ENCODE peak calls at places on chromosomes 12 and 14, in four cellular contexts. One of them, this sample, is unnamed. For H3K4me1, the result is how much of the 10 kb centered on the place peaks cover.

GRCh38 chr12:103773109-103773905 is 67.7 kb downstream of the NT5DC3 start:
- DNase-seq in IMR-90: peak
- DNase-seq in K562: no peak
- DNase-seq in GM23338: no peak
- DNase-seq in this sample: no peak

GRCh38 chr12:109777544-109777943 is 55.7 kb downstream of the TRPV4 start:
- DNase-seq in IMR-90: peak
- DNase-seq in K562: peak
- DNase-seq in GM23338: peak
- DNase-seq in this sample: peak

GRCh38 chr12:106297681-106298080 is 4.9 kb upstream of the TCP11L2 start:
- DNase-seq in IMR-90: no peak
- DNase-seq in K562: no peak
- DNase-seq in GM23338: peak
- DNase-seq in this sample: no peak

GRCh38 chr12:66960704-66961690 is 282.1 kb upstream of the GRIP1 start:
- DNase-seq in IMR-90: no peak
- DNase-seq in K562: no peak
- DNase-seq in GM23338: peak
- DNase-seq in this sample: peak

GRCh38 chr12:120539303-120539702 is 5.1 kb downstream of the RNF10 start:
- DNase-seq in IMR-90: peak
- DNase-seq in K562: peak
- DNase-seq in GM23338: no peak
- DNase-seq in this sample: no peak

GRCh38 chr12:49708851-49709250 is 1.6 kb upstream of the FMNL3 start:
- DNase-seq in IMR-90: no peak
- DNase-seq in K562: no peak
- DNase-seq in GM23338: no peak
- DNase-seq in this sample: no peak

GRCh38 chr12:108335349-108336119 is 3.6 kb downstream of the CMKLR1 start:
- DNase-seq in IMR-90: no peak
- DNase-seq in K562: no peak
- DNase-seq in GM23338: no peak
- DNase-seq in this sample: no peak

GRCh38 chr12:77795699-77796098 is 35.0 kb upstream of the NAV3 start:
- DNase-seq in IMR-90: no peak
- DNase-seq in K562: no peak
- DNase-seq in GM23338: no peak
- DNase-seq in this sample: no peak

GRCh38 chr14:57963071-57963470 is 97.2 kb upstream of the SLC35F4 start:
- DNase-seq in IMR-90: no peak
- DNase-seq in K562: no peak
- DNase-seq in GM23338: no peak
- DNase-seq in this sample: no peak

GRCh38 chr12:90854136-90854689 is 100.8 kb downstream of the CCER1 start:
- DNase-seq in IMR-90: peak
- DNase-seq in K562: peak
- DNase-seq in GM23338: peak
- DNase-seq in this sample: peak

GRCh38 chr14:50865677-50866076 is 6.2 kb upstream of the ABHD12B start:
- DNase-seq in IMR-90: peak
- DNase-seq in K562: no peak
- DNase-seq in GM23338: no peak
- DNase-seq in this sample: no peak

GRCh38 chr12:131129839-131130238 is 176.1 kb downstream of the ADGRD1 start:
- DNase-seq in IMR-90: no peak
- DNase-seq in K562: no peak
- DNase-seq in GM23338: no peak
- DNase-seq in this sample: no peak

GRCh38 chr12:3256103-3256551 is 178.9 kb downstream of the TSPAN9 start:
- DNase-seq in IMR-90: no peak
- DNase-seq in K562: no peak
- DNase-seq in GM23338: no peak
- DNase-seq in this sample: no peak

GRCh38 chr14:67820428-67820881 is 876 bp downstream of the RAD51B start:
- DNase-seq in IMR-90: peak
- DNase-seq in K562: peak
- DNase-seq in GM23338: peak
- DNase-seq in this sample: peak
- H3K4me1 ChIP-seq in IMR-90: under half
- H3K4me1 ChIP-seq in K562: under half
- H3K4me1 ChIP-seq in GM23338: under half
- H3K4me1 ChIP-seq in this sample: under half

GRCh38 chr14:78164226-78164853 is 5.8 kb upstream of the NRXN3 start:
- DNase-seq in IMR-90: no peak
- DNase-seq in K562: peak
- DNase-seq in GM23338: peak
- DNase-seq in this sample: no peak
- TF ChIP-seq CTCF in IMR-90: peak
- TF ChIP-seq CTCF in K562: peak
- TF ChIP-seq CTCF in GM23338: peak
- TF ChIP-seq CTCF in this sample: peak

GRCh38 chr14:21096438-21096837 is 2.0 kb downstream of the ZNF219 start:
- DNase-seq in IMR-90: no peak
- DNase-seq in K562: no peak
- DNase-seq in GM23338: no peak
- DNase-seq in this sample: no peak

GRCh38 chr14:21095430-21096205 is 2.8 kb downstream of the ZNF219 start:
- DNase-seq in IMR-90: peak
- DNase-seq in K562: no peak
- DNase-seq in GM23338: peak
- DNase-seq in this sample: no peak

GRCh38 chr14:21098134-21098891 is at the start of gene ZNF219:
- DNase-seq in IMR-90: peak
- DNase-seq in K562: peak
- DNase-seq in GM23338: peak
- DNase-seq in this sample: peak

GRCh38 chr14:21097616-21098133 is 780 bp downstream of the ZNF219 start:
- DNase-seq in IMR-90: no peak
- DNase-seq in K562: peak
- DNase-seq in GM23338: peak
- DNase-seq in this sample: no peak

DNA sequence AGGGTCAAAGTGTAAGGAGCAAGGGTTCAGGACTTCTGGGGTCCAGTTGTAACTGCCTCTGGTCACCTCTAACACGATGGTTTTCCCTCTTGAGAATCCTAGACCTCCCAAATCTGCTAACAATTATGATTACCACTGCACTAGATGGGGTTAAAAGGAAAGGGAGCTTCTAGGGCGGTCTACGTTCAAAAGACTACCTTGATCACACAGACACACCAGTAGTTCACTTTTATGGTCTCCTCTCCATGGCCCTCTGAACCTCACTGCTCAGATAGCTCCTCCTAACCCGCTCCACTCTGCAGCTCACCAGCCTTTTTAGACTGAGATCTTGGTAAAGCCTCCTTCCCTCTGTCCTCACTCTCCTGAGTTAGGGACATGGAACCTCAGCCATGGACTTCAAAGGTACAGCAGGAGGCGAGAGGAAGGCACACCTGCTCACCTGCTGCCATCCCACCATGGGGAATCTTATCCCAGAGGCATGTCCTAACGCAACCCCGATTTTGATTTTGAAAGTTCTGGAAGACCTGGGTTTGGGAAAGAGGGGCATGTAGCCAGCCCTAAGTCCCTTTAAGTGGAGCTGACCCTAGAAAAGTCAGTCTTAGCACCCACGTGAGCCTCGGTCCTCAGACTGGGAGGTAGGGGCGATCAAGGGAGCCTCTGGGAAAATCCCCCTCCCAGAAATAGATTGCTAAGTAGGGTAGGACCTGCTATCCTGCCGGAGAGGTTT is 1.4 kb downstream of the ZNF219 start:
- DNase-seq in IMR-90: no peak
- DNase-seq in K562: no peak
- DNase-seq in GM23338: peak
- DNase-seq in this sample: no peak
- H3K4me1 ChIP-seq in IMR-90: under half
- H3K4me1 ChIP-seq in K562: under half
- H3K4me1 ChIP-seq in GM23338: under half
- H3K4me1 ChIP-seq in this sample: under half

GRCh38 chr14:23910876-23911210 is 42.7 kb upstream of the DHRS4 start:
- DNase-seq in IMR-90: no peak
- DNase-seq in K562: no peak
- DNase-seq in GM23338: no peak
- DNase-seq in this sample: no peak
- TF ChIP-seq CTCF in IMR-90: no peak
- TF ChIP-seq CTCF in K562: no peak
- TF ChIP-seq CTCF in GM23338: no peak
- TF ChIP-seq CTCF in this sample: no peak

DNA sequence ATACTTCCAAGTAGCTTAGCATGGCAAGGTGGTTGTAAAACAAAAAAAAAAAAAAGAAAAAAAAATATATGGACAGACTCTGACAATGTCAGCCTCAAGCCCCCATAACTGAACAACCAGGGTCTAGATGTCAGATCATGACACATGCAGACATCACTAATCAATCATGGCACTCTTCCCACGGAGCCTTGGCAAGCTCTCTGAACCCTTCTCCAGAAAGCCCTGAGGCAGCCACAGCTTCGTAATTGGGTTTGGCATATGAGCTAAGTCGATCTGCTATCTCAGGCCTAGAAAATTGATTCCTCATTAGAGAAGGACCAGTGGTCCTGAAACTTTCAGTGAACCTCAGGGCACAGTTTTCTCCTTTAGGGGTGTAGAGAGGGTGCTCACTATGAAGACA is 112.2 kb downstream of the GPR135 start:
- DNase-seq in IMR-90: no peak
- DNase-seq in K562: no peak
- DNase-seq in GM23338: no peak
- DNase-seq in this sample: peak
- H3K4me1 ChIP-seq in IMR-90: under half
- H3K4me1 ChIP-seq in K562: under half
- H3K4me1 ChIP-seq in GM23338: under half
- H3K4me1 ChIP-seq in this sample: under half

GRCh38 chr14:79861111-79861510 is 350.2 kb downstream of the DIO2 start:
- DNase-seq in IMR-90: no peak
- DNase-seq in K562: no peak
- DNase-seq in GM23338: peak
- DNase-seq in this sample: no peak
- TF ChIP-seq CTCF in IMR-90: no peak
- TF ChIP-seq CTCF in K562: no peak
- TF ChIP-seq CTCF in GM23338: peak
- TF ChIP-seq CTCF in this sample: peak

GRCh38 chr12:57939291-57939690 is 2.1 kb upstream of the ATP23 start:
- DNase-seq in IMR-90: no peak
- DNase-seq in K562: no peak
- DNase-seq in GM23338: no peak
- DNase-seq in this sample: peak
- H3K4me1 ChIP-seq in IMR-90: under half
- H3K4me1 ChIP-seq in K562: under half
- H3K4me1 ChIP-seq in GM23338: under half
- H3K4me1 ChIP-seq in this sample: under half

DNA sequence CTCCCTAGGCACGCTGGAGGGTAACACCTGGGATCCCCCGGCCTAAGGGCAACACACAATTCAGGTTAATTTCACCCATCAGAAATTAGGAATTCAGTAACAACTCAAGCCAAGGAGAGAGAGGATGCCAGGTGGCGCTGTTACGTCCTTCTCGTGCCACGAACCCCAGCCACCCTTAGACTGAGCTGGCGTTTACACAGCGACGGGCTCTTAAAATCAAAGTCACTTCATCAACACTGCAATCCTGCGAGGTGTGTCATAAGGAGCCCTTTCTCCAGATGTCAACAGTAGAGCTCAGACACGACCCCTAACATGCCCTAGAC is 110.6 kb upstream of the TMEM132D start:
- DNase-seq in IMR-90: no peak
- DNase-seq in K562: no peak
- DNase-seq in GM23338: peak
- DNase-seq in this sample: no peak
- TF ChIP-seq CTCF in IMR-90: no peak
- TF ChIP-seq CTCF in K562: no peak
- TF ChIP-seq CTCF in GM23338: peak
- TF ChIP-seq CTCF in this sample: no peak

DNA sequence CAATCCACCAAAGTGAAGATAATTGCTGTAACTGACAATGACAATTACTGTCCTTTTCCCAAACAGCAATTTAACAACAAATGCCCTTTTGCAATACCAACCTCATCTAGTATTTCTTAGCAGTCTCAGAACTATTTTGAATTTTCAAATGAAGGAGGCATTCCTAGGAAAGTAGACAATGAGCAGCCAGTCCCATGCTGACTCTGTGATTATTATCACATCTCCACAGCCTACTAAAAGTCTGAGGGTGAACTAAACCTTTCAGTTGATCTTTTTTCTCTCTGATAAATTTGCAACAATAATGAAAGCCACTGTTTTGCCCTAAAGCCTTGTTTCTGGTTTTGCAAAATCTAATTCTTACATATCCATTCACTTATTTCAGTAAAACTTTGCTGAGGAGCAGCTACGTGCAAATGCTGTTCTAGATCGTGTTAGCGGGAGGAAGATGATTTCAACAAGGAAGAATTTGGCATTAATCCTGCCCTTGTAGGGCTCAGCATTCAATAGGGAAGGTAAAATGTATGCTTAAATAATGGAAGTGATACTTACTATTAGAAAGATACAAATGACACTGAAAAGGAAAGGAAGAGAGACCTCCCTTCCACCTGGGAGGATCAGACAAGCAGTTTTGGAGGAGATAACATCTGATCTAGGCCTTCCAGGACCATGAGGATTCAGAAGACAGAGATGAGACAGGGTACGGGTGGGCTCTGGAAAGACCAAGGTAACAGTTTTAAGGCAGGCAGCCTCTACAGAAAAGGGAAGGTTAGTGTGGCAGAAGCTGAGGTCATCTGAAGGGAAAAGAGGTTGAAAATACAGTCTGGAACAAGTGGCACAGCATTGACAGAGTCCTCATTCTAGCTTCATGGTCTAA is 47.4 kb downstream of the SLC38A1 start:
- DNase-seq in IMR-90: peak
- DNase-seq in K562: peak
- DNase-seq in GM23338: no peak
- DNase-seq in this sample: no peak
- H3K4me1 ChIP-seq in IMR-90: under half
- H3K4me1 ChIP-seq in K562: under half
- H3K4me1 ChIP-seq in GM23338: under half
- H3K4me1 ChIP-seq in this sample: half or more

This sample was measured in foreskin keratinocyte.